ENCODE peak calls at places on chromosomes 4 and X, in six cellular contexts. Y, P, K, C, B and X are unnamed samples.
A peak's percentile ranks its signal among the peaks of the same experiment; 100 is the strongest.

GRCh38 chr4:110071466-110071865 is 126.9 kb downstream of the ELOVL6 start:
- DNase-seq in K (no peak), P (no peak), C (peak; percentile 21), Y (no peak), B (no peak), X (peak; percentile 76)

GRCh38 chrX:101668143-101668542 is 8.5 kb upstream of the ARMCX2 start:
- DNase-seq in Y (no peak), K (no peak), P (no peak), C (no peak), B (no peak), X (no peak)

GRCh38 chr4:9880411-9881197 is 99.2 kb downstream of the DRD5 start:
- DNase-seq in B (no peak), K (no peak), P (no peak), C (no peak), Y (no peak), X (no peak)

GRCh38 chr4:5003372-5003857 is 15.8 kb downstream of the CYTL1 start:
- DNase-seq in Y (no peak), B (no peak), P (no peak), C (no peak), K (no peak), X (no peak)

GRCh38 chrX:102712967-102713677 is 874 bp downstream of the GPRASP2 start:
- DNase-seq in B (peak; percentile 41), P (peak; percentile 55), C (peak; percentile 14), Y (peak; percentile 47), K (peak; percentile 60), X (peak; percentile 59)

GRCh38 chr4:105712766-105713165 is 4.2 kb downstream of the GSTCD start:
- DNase-seq in C (no peak), P (peak; percentile 11), Y (no peak), B (no peak), K (no peak), X (no peak)

GRCh38 chrX:123731987-123732678 is 719 bp downstream of the THOC2 start:
- DNase-seq in K (peak; percentile 63), P (peak; percentile 34), Y (peak; percentile 44), B (peak; percentile 10), C (no peak), X (peak; percentile 14)

GRCh38 chr4:88333741-88334405 is 44.8 kb upstream of the HERC6 start:
- DNase-seq in Y (no peak), C (no peak), P (peak; percentile 87), K (no peak), B (peak; percentile 15), X (no peak)

GRCh38 chrX:139125916-139126315 is 404.6 kb upstream of the F9 start:
- DNase-seq in Y (no peak), K (no peak), B (no peak), P (no peak), C (no peak), X (no peak)

GRCh38 chr4:156971168-156971601 is 414 bp downstream of the PDGFC start:
- DNase-seq in Y (peak; percentile 64), P (no peak), B (no peak), C (peak; percentile 23), K (peak; percentile 71), X (no peak)

GRCh38 chr4:156971623-156972369 is at the start of gene PDGFC:
- DNase-seq in Y (peak; percentile 80), K (peak; percentile 88), P (peak; percentile 64), C (peak; percentile 74), B (peak; percentile 65), X (peak; percentile 79)

GRCh38 chr4:156969136-156969535 is 2.5 kb downstream of the PDGFC start:
- DNase-seq in Y (no peak), K (no peak), C (no peak), B (no peak), P (no peak), X (no peak)

GRCh38 chr4:156972370-156972980 is 876 bp upstream of the PDGFC start:
- DNase-seq in P (no peak), C (no peak), Y (no peak), K (no peak), B (peak; percentile 18), X (no peak)

GRCh38 chr4:156970501-156971167 is 965 bp downstream of the PDGFC start:
- DNase-seq in B (peak; percentile 62), K (peak; percentile 82), Y (peak; percentile 68), P (peak; percentile 70), C (peak; percentile 64), X (peak; percentile 86)
- H3K27ac ChIP-seq in B (peak overlapping the region; percentile 87), K (peak overlapping the region; percentile 95), Y (peak overlapping the region; percentile 68), P (peak overlapping the region; percentile 89), C (peak overlapping the region; percentile 88), X (peak overlapping the region; percentile 83)

DNA sequence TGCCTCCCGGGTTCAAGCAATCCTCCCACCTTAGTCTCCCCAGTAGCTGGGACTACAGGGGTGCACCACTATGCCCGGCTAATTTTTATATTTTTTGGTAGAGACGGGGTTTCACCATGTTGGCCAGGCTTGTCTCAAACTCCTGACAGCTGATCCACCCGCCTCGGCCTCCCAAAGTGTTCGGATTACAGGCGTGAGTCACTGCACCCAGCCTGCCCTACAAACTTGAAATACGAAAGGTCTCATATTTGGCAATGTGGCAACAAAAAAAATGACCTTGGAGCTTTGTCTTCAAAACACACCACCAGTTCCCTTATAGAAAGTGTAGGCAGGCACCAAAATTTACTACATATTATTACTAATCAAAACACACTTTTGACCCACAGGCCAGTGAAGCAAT is 22.9 kb upstream of the PTCHD1 start:
- DNase-seq in K (no peak), B (no peak), C (no peak), P (no peak), Y (no peak), X (no peak)
- TF ChIP-seq CTCF in K (no peak), B (no peak), C (no peak), P (no peak), Y (no peak), X (no peak)

DNA sequence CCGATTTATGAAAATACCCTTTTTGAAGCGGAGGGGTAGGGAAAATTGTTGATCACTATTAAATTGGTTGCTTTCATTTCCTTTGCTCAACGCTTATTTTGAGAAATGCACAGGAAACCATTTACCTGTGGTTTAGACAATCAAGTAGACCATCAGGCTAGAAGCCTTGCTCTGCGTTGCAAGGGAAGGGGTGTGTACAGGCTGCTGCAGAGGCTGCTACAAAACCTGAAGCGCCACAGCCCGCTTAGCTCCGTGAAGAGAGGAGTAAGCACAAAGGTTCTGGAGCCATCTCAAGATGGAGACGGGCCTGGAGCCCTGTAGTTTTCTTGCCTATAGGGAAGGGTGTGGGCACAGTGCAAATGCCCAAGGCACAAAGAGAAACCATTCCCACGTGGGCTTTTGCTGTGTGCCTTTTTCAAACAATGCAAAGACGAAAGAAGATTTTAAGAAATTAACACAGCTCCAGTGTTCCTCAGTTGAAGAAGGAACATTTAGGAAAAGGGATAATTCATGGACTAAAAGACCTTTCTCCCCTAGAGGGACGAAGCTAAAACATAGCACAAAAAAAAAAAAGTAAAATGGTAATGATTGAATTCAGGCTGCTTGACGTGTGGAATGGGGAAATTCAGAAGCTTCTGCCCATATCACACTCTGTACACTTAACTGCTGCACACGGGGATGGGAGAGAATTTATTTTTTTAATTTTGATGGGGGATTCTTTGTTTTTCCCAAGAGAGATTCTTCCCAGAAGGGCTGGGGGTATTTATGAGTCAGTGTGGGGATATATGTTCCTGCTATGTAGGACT is 3.5 kb downstream of the TMSB4X start:
- DNase-seq in Y (no peak), P (peak; percentile 79), B (peak; percentile 88), C (peak; percentile 35), K (no peak), X (peak; percentile 15)
- H3K27ac ChIP-seq in Y (peak overlapping the region; percentile 98), P (peak overlapping the region; percentile 94), B (peak overlapping the region; percentile 71), C (peak overlapping the region; percentile 97), K (peak overlapping the region; percentile 68), X (no peak overlapping the region)

DNA sequence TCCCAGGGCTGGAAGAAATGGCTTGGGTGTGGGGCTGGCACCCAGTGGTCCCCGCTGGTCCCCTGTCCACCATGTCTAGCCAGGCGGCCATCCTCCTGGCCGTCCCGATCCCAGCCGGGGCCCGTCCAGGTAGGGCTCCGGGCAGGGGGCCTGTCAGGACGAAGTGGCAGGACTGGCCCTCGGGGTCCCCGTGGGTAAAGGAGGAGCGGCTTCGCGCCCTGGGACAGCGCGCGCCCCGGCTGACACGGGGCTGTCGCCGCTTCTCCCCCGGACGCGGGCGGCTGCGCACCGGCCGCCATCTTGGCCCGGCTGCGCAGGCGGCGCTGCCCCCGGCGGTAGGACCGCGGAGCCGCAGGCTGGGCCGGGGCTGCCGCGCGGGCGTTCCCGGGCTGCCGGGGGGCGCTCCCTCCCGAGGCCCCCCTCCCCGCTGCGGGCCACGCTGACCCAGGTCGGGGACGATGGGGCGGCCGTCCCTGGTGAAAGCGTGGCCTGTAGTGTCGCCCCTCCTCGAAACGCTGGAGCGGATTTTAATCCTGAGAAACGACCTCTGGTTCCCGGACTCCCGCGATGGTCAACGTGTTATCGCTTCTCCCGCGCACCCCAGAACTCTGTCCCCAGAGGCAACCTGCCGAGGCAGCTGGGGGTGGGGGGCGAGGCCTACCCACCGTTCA is 60.4 kb upstream of the BCOR start:
- DNase-seq in B (peak; percentile 17), C (no peak), Y (no peak), P (no peak), K (peak; percentile 66), X (peak; percentile 56)
- TF ChIP-seq CTCF in B (peak; percentile 48), C (peak; percentile 34), Y (no peak), P (no peak), K (peak; percentile 47), X (no peak)

DNA sequence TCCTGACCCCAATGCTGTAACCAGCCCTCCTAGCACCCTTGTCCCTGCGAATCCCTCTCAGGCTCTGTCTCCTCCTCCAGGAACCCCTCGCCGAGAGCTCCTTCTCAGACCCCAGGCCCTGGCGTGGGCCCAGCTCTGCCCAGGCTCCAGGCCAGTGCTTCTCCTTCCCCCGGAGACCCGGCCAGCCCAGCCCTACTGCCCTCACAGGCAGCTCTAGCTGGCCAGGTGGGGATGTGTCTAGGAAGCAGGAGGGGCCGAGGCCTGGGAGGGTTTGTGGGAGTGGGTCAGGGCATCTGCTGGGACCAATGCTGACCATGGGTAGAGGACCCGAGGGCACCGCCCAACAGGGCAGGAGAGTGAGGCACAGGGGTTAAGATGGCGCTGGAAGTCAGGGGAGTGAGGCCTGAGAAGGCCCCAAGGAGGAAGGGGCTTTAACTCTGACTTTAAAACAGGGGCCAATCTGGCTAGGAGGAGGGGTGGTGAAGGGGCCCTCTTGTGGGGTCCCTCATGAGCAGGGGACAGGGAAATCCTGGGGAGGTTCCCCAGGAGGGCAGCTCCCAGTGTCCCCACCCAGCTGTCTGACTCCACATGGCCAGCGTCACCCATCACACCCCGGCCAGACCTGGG is 64.7 kb upstream of the NKX1-1 start:
- DNase-seq in P (no peak), C (peak; percentile 6), K (peak; percentile 56), Y (peak; percentile 19), B (no peak), X (no peak)
- H3K27ac ChIP-seq in P (no peak overlapping the region), C (no peak overlapping the region), K (no peak overlapping the region), Y (no peak overlapping the region), B (no peak overlapping the region), X (no peak overlapping the region)